ENCODE peak calls at places on chromosomes 2 and 18, in nine cellular contexts. One of them, this sample, is unnamed.

GRCh38 chr2:161004379-161004778 is 155.8 kb upstream of the TANK start:
- DNase-seq in tibial nerve: no peak
- DNase-seq in HCT116: peak; percentile 4
- DNase-seq in IMR-90: peak; percentile 20
- DNase-seq in stomach: no peak
- DNase-seq in suprapubic skin: no peak
- DNase-seq in heart left ventricle: no peak
- DNase-seq in body of pancreas: no peak
- DNase-seq in sigmoid colon: no peak
- DNase-seq in this sample: no peak

GRCh38 chr18:55343396-55344073 is 244.5 kb downstream of the TCF4 start:
- DNase-seq in body of pancreas: no peak
- DNase-seq in sigmoid colon: no peak
- DNase-seq in tibial nerve: no peak
- DNase-seq in stomach: no peak
- DNase-seq in HCT116: no peak
- DNase-seq in IMR-90: peak; percentile 64
- DNase-seq in suprapubic skin: no peak
- DNase-seq in heart left ventricle: no peak
- DNase-seq in this sample: no peak

GRCh38 chr2:235240574-235240973 is 253.3 kb upstream of the AGAP1 start:
- DNase-seq in body of pancreas: no peak
- DNase-seq in HCT116: no peak
- DNase-seq in IMR-90: no peak
- DNase-seq in sigmoid colon: no peak
- DNase-seq in tibial nerve: no peak
- DNase-seq in heart left ventricle: no peak
- DNase-seq in suprapubic skin: no peak
- DNase-seq in stomach: no peak
- DNase-seq in this sample: no peak

GRCh38 chr2:19029655-19030054 is 328.8 kb downstream of the OSR1 start:
- DNase-seq in suprapubic skin: no peak
- DNase-seq in body of pancreas: no peak
- DNase-seq in stomach: no peak
- DNase-seq in tibial nerve: no peak
- DNase-seq in sigmoid colon: no peak
- DNase-seq in heart left ventricle: no peak
- DNase-seq in IMR-90: no peak
- DNase-seq in HCT116: no peak
- DNase-seq in this sample: no peak

GRCh38 chr2:216404010-216404618 is 8.2 kb upstream of the SMARCAL1 start:
- DNase-seq in tibial nerve: peak; percentile 25
- DNase-seq in stomach: peak; percentile 35
- DNase-seq in IMR-90: peak; percentile 37
- DNase-seq in suprapubic skin: no peak
- DNase-seq in sigmoid colon: no peak
- DNase-seq in HCT116: peak; percentile 35
- DNase-seq in heart left ventricle: no peak
- DNase-seq in body of pancreas: peak; percentile 65
- DNase-seq in this sample: no peak

GRCh38 chr18:832085-832681 is 20.1 kb upstream of the YES1 start:
- DNase-seq in tibial nerve: no peak
- DNase-seq in IMR-90: no peak
- DNase-seq in HCT116: peak; percentile 29
- DNase-seq in sigmoid colon: no peak
- DNase-seq in heart left ventricle: peak; percentile 64
- DNase-seq in suprapubic skin: no peak
- DNase-seq in stomach: peak; percentile 32
- DNase-seq in body of pancreas: peak; percentile 18
- DNase-seq in this sample: no peak

GRCh38 chr2:111910609-111911277 is 12.3 kb downstream of the MERTK start:
- DNase-seq in HCT116: no peak
- DNase-seq in stomach: peak; percentile 79
- DNase-seq in sigmoid colon: no peak
- DNase-seq in heart left ventricle: no peak
- DNase-seq in suprapubic skin: no peak
- DNase-seq in tibial nerve: no peak
- DNase-seq in body of pancreas: peak; percentile 80
- DNase-seq in IMR-90: no peak
- DNase-seq in this sample: no peak

GRCh38 chr2:11682590-11682915 is 12.6 kb upstream of the NTSR2 start:
- DNase-seq in tibial nerve: no peak
- DNase-seq in body of pancreas: no peak
- DNase-seq in heart left ventricle: peak; percentile 16
- DNase-seq in IMR-90: no peak
- DNase-seq in stomach: peak; percentile 1
- DNase-seq in suprapubic skin: peak; percentile 40
- DNase-seq in HCT116: no peak
- DNase-seq in sigmoid colon: peak; percentile 1
- DNase-seq in this sample: no peak

GRCh38 chr2:168436840-168437239 is 19.2 kb upstream of the CERS6 start:
- DNase-seq in body of pancreas: no peak
- DNase-seq in suprapubic skin: no peak
- DNase-seq in heart left ventricle: no peak
- DNase-seq in IMR-90: no peak
- DNase-seq in stomach: no peak
- DNase-seq in HCT116: no peak
- DNase-seq in sigmoid colon: no peak
- DNase-seq in tibial nerve: no peak
- DNase-seq in this sample: no peak

GRCh38 chr2:84276585-84277255 is 182.4 kb downstream of the SUCLG1 start:
- DNase-seq in heart left ventricle: no peak
- DNase-seq in stomach: no peak
- DNase-seq in HCT116: no peak
- DNase-seq in suprapubic skin: no peak
- DNase-seq in IMR-90: no peak
- DNase-seq in sigmoid colon: no peak
- DNase-seq in tibial nerve: no peak
- DNase-seq in body of pancreas: no peak
- DNase-seq in this sample: no peak

GRCh38 chr2:117952237-117952636 is 61.6 kb downstream of the CCDC93 start:
- DNase-seq in suprapubic skin: no peak
- DNase-seq in heart left ventricle: no peak
- DNase-seq in stomach: no peak
- DNase-seq in sigmoid colon: no peak
- DNase-seq in HCT116: no peak
- DNase-seq in body of pancreas: no peak
- DNase-seq in tibial nerve: no peak
- DNase-seq in IMR-90: no peak
- DNase-seq in this sample: no peak

GRCh38 chr2:63999049-63999448 is 20.2 kb downstream of the VPS54 start:
- DNase-seq in suprapubic skin: no peak
- DNase-seq in tibial nerve: no peak
- DNase-seq in heart left ventricle: no peak
- DNase-seq in IMR-90: no peak
- DNase-seq in HCT116: no peak
- DNase-seq in sigmoid colon: no peak
- DNase-seq in stomach: no peak
- DNase-seq in body of pancreas: peak; percentile 38
- DNase-seq in this sample: no peak

GRCh38 chr2:217877866-217878265 is 124.9 kb downstream of the TNS1 start:
- DNase-seq in IMR-90: no peak
- DNase-seq in body of pancreas: no peak
- DNase-seq in heart left ventricle: no peak
- DNase-seq in suprapubic skin: no peak
- DNase-seq in HCT116: no peak
- DNase-seq in tibial nerve: no peak
- DNase-seq in sigmoid colon: no peak
- DNase-seq in stomach: no peak
- DNase-seq in this sample: no peak

GRCh38 chr2:217873371-217873770 is 129.4 kb downstream of the TNS1 start:
- DNase-seq in tibial nerve: no peak
- DNase-seq in sigmoid colon: no peak
- DNase-seq in HCT116: no peak
- DNase-seq in body of pancreas: no peak
- DNase-seq in stomach: no peak
- DNase-seq in heart left ventricle: no peak
- DNase-seq in IMR-90: no peak
- DNase-seq in suprapubic skin: no peak
- DNase-seq in this sample: no peak

GRCh38 chr2:217875138-217875537 is 127.7 kb downstream of the TNS1 start:
- DNase-seq in tibial nerve: no peak
- DNase-seq in body of pancreas: no peak
- DNase-seq in heart left ventricle: no peak
- DNase-seq in IMR-90: no peak
- DNase-seq in stomach: no peak
- DNase-seq in HCT116: no peak
- DNase-seq in suprapubic skin: no peak
- DNase-seq in sigmoid colon: no peak
- DNase-seq in this sample: no peak

GRCh38 chr2:217876253-217876570 is 126.6 kb downstream of the TNS1 start:
- DNase-seq in IMR-90: no peak
- DNase-seq in HCT116: no peak
- DNase-seq in suprapubic skin: no peak
- DNase-seq in stomach: no peak
- DNase-seq in body of pancreas: no peak
- DNase-seq in tibial nerve: no peak
- DNase-seq in heart left ventricle: no peak
- DNase-seq in sigmoid colon: no peak
- DNase-seq in this sample: no peak

GRCh38 chr2:217875556-217876252 is 127.1 kb downstream of the TNS1 start:
- DNase-seq in body of pancreas: no peak
- DNase-seq in heart left ventricle: no peak
- DNase-seq in suprapubic skin: no peak
- DNase-seq in sigmoid colon: no peak
- DNase-seq in IMR-90: peak; percentile 57
- DNase-seq in stomach: no peak
- DNase-seq in tibial nerve: no peak
- DNase-seq in HCT116: no peak
- DNase-seq in this sample: no peak
- H3K27ac ChIP-seq in body of pancreas: no peak overlapping the region
- H3K27ac ChIP-seq in heart left ventricle: peak overlapping the region; percentile 32
- H3K27ac ChIP-seq in suprapubic skin: no peak overlapping the region
- H3K27ac ChIP-seq in sigmoid colon: peak overlapping the region; percentile 76
- H3K27ac ChIP-seq in IMR-90: no peak overlapping the region
- H3K27ac ChIP-seq in stomach: peak overlapping the region; percentile 52
- H3K27ac ChIP-seq in tibial nerve: no peak overlapping the region
- H3K27ac ChIP-seq in HCT116: no peak overlapping the region
- H3K27ac ChIP-seq in this sample: no peak overlapping the region

GRCh38 chr2:69790601-69790959 is 38.9 kb upstream of the GMCL1 start:
- DNase-seq in tibial nerve: no peak
- DNase-seq in stomach: no peak
- DNase-seq in body of pancreas: no peak
- DNase-seq in suprapubic skin: no peak
- DNase-seq in HCT116: no peak
- DNase-seq in heart left ventricle: no peak
- DNase-seq in IMR-90: no peak
- DNase-seq in sigmoid colon: no peak
- DNase-seq in this sample: no peak

GRCh38 chr2:69789129-69789528 is 40.3 kb upstream of the GMCL1 start:
- DNase-seq in body of pancreas: no peak
- DNase-seq in tibial nerve: no peak
- DNase-seq in HCT116: no peak
- DNase-seq in suprapubic skin: no peak
- DNase-seq in heart left ventricle: no peak
- DNase-seq in IMR-90: peak; percentile 94
- DNase-seq in sigmoid colon: no peak
- DNase-seq in stomach: no peak
- DNase-seq in this sample: no peak

GRCh38 chr2:69786105-69786504 is 43.4 kb upstream of the GMCL1 start:
- DNase-seq in HCT116: no peak
- DNase-seq in sigmoid colon: no peak
- DNase-seq in tibial nerve: no peak
- DNase-seq in IMR-90: no peak
- DNase-seq in heart left ventricle: no peak
- DNase-seq in body of pancreas: no peak
- DNase-seq in suprapubic skin: no peak
- DNase-seq in stomach: no peak
- DNase-seq in this sample: no peak

GRCh38 chr2:69791045-69791444 is 38.4 kb upstream of the GMCL1 start:
- DNase-seq in stomach: no peak
- DNase-seq in suprapubic skin: no peak
- DNase-seq in tibial nerve: no peak
- DNase-seq in HCT116: no peak
- DNase-seq in sigmoid colon: no peak
- DNase-seq in IMR-90: no peak
- DNase-seq in heart left ventricle: no peak
- DNase-seq in body of pancreas: no peak
- DNase-seq in this sample: no peak

GRCh38 chr2:69789762-69790600 is 39.5 kb upstream of the GMCL1 start:
- DNase-seq in tibial nerve: no peak
- DNase-seq in stomach: no peak
- DNase-seq in HCT116: no peak
- DNase-seq in heart left ventricle: no peak
- DNase-seq in IMR-90: peak; percentile 39
- DNase-seq in body of pancreas: no peak
- DNase-seq in suprapubic skin: no peak
- DNase-seq in sigmoid colon: no peak
- DNase-seq in this sample: no peak
- TF ChIP-seq POLR2A in tibial nerve: no peak
- TF ChIP-seq POLR2A in stomach: no peak
- TF ChIP-seq POLR2A in HCT116: no peak
- TF ChIP-seq POLR2A in heart left ventricle: no peak
- TF ChIP-seq POLR2A in IMR-90: no peak
- TF ChIP-seq POLR2A in body of pancreas: no peak
- TF ChIP-seq POLR2A in suprapubic skin: no peak
- TF ChIP-seq POLR2A in sigmoid colon: no peak
- TF ChIP-seq POLR2A in this sample: no peak

GRCh38 chr2:36333350-36334012 is 22.1 kb upstream of the CRIM1 start:
- DNase-seq in body of pancreas: no peak
- DNase-seq in sigmoid colon: no peak
- DNase-seq in suprapubic skin: no peak
- DNase-seq in IMR-90: no peak
- DNase-seq in heart left ventricle: no peak
- DNase-seq in tibial nerve: no peak
- DNase-seq in stomach: no peak
- DNase-seq in HCT116: no peak
- DNase-seq in this sample: no peak
- TF ChIP-seq CTCF in body of pancreas: no peak
- TF ChIP-seq CTCF in sigmoid colon: no peak
- TF ChIP-seq CTCF in suprapubic skin: no peak
- TF ChIP-seq CTCF in IMR-90: no peak
- TF ChIP-seq CTCF in heart left ventricle: no peak
- TF ChIP-seq CTCF in tibial nerve: no peak
- TF ChIP-seq CTCF in stomach: no peak
- TF ChIP-seq CTCF in HCT116: no peak
- TF ChIP-seq CTCF in this sample: no peak

DNA sequence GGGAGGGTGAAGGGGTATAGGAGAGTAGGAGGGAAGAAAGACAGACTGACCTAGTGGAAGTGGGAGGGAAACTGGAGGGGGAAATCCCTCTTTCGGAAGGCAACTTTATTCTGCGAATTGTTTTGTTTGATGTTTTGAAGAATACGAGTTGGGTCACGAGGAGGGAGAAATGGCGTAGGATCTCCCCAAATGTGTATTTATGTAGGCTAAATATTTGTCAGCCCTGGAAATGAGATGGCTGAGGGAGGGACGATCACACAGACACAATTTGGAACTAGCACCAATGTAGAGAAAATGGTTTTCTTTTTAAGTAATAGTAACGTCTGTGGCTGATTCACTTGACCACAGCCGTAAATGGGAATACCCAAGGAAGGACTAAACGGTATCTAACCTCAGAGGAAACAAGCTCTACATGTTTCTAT is 172.3 kb downstream of the ICOS start:
- DNase-seq in heart left ventricle: no peak
- DNase-seq in IMR-90: no peak
- DNase-seq in tibial nerve: no peak
- DNase-seq in stomach: no peak
- DNase-seq in suprapubic skin: no peak
- DNase-seq in sigmoid colon: no peak
- DNase-seq in body of pancreas: no peak
- DNase-seq in HCT116: no peak
- DNase-seq in this sample: no peak
- H3K27ac ChIP-seq in heart left ventricle: no peak overlapping the region
- H3K27ac ChIP-seq in IMR-90: no peak overlapping the region
- H3K27ac ChIP-seq in tibial nerve: no peak overlapping the region
- H3K27ac ChIP-seq in stomach: peak overlapping the region; percentile 35
- H3K27ac ChIP-seq in suprapubic skin: no peak overlapping the region
- H3K27ac ChIP-seq in sigmoid colon: peak overlapping the region; percentile 34
- H3K27ac ChIP-seq in body of pancreas: no peak overlapping the region
- H3K27ac ChIP-seq in HCT116: no peak overlapping the region
- H3K27ac ChIP-seq in this sample: peak overlapping the region; percentile 70

GRCh38 chr2:88845772-88846661 is 154.5 kb downstream of the RPIA start:
- DNase-seq in suprapubic skin: no peak
- DNase-seq in tibial nerve: no peak
- DNase-seq in heart left ventricle: no peak
- DNase-seq in IMR-90: no peak
- DNase-seq in sigmoid colon: no peak
- DNase-seq in HCT116: no peak
- DNase-seq in stomach: no peak
- DNase-seq in body of pancreas: no peak
- DNase-seq in this sample: no peak
- TF ChIP-seq POLR2A in suprapubic skin: no peak
- TF ChIP-seq POLR2A in tibial nerve: no peak
- TF ChIP-seq POLR2A in heart left ventricle: no peak
- TF ChIP-seq POLR2A in IMR-90: no peak
- TF ChIP-seq POLR2A in sigmoid colon: no peak
- TF ChIP-seq POLR2A in HCT116: no peak
- TF ChIP-seq POLR2A in stomach: no peak
- TF ChIP-seq POLR2A in body of pancreas: no peak
- TF ChIP-seq POLR2A in this sample: no peak

This sample was measured in vagina.